ENCODE peak calls at places on chromosomes 6 and 20, in seven cellular contexts. One of them, this sample, is unnamed.

GRCh38 chr20:51894619-51895018 is 92.3 kb upstream of the SALL4 start:
- DNase-seq in Right ventricle myocardium superior: no peak
- DNase-seq in MV-4-11: no peak
- DNase-seq in A549: no peak
- DNase-seq in kidney tubule cell: no peak
- DNase-seq in retina: no peak
- DNase-seq in AG20443: no peak
- DNase-seq in this sample: no peak

GRCh38 chr6:143536461-143536865 is 24.9 kb upstream of the FUCA2 start:
- DNase-seq in A549: peak
- DNase-seq in kidney tubule cell: peak
- DNase-seq in MV-4-11: peak
- DNase-seq in AG20443: no peak
- DNase-seq in retina: peak
- DNase-seq in Right ventricle myocardium superior: peak
- DNase-seq in this sample: peak

GRCh38 chr6:41318648-41319565 is 16.5 kb upstream of the NCR2 start:
- DNase-seq in MV-4-11: peak
- DNase-seq in Right ventricle myocardium superior: peak
- DNase-seq in retina: peak
- DNase-seq in A549: peak
- DNase-seq in AG20443: peak
- DNase-seq in kidney tubule cell: peak
- DNase-seq in this sample: peak

GRCh38 chr6:29829766-29830165 is 2.1 kb downstream of the HLA-G start:
- DNase-seq in AG20443: no peak
- DNase-seq in MV-4-11: no peak
- DNase-seq in retina: no peak
- DNase-seq in Right ventricle myocardium superior: no peak
- DNase-seq in A549: no peak
- DNase-seq in kidney tubule cell: no peak
- DNase-seq in this sample: no peak

GRCh38 chr6:1286972-1287600 is 24.8 kb upstream of the FOXQ1 start:
- DNase-seq in A549: peak
- DNase-seq in AG20443: peak
- DNase-seq in retina: no peak
- DNase-seq in MV-4-11: peak
- DNase-seq in Right ventricle myocardium superior: no peak
- DNase-seq in kidney tubule cell: peak
- DNase-seq in this sample: peak

GRCh38 chr6:100433726-100434435 is 30.8 kb downstream of the SIM1 start:
- DNase-seq in retina: no peak
- DNase-seq in MV-4-11: no peak
- DNase-seq in AG20443: no peak
- DNase-seq in A549: no peak
- DNase-seq in kidney tubule cell: peak
- DNase-seq in Right ventricle myocardium superior: no peak
- DNase-seq in this sample: no peak

GRCh38 chr20:32536861-32537656 is 48.1 kb downstream of the NOL4L start:
- DNase-seq in A549: no peak
- DNase-seq in kidney tubule cell: no peak
- DNase-seq in MV-4-11: peak
- DNase-seq in AG20443: no peak
- DNase-seq in Right ventricle myocardium superior: no peak
- DNase-seq in retina: peak
- DNase-seq in this sample: no peak

GRCh38 chr6:108115598-108116058 is 41.1 kb upstream of the OSTM1 start:
- DNase-seq in kidney tubule cell: peak
- DNase-seq in Right ventricle myocardium superior: peak
- DNase-seq in AG20443: peak
- DNase-seq in A549: peak
- DNase-seq in MV-4-11: peak
- DNase-seq in retina: peak
- DNase-seq in this sample: peak

GRCh38 chr20:52105573-52106422 is 85.8 kb downstream of the ZFP64 start:
- DNase-seq in retina: peak
- DNase-seq in kidney tubule cell: peak
- DNase-seq in A549: peak
- DNase-seq in Right ventricle myocardium superior: no peak
- DNase-seq in AG20443: no peak
- DNase-seq in MV-4-11: no peak
- DNase-seq in this sample: peak

GRCh38 chr20:3239026-3239866 is at the start of gene SLC4A11:
- DNase-seq in retina: peak
- DNase-seq in kidney tubule cell: peak
- DNase-seq in AG20443: peak
- DNase-seq in MV-4-11: peak
- DNase-seq in A549: peak
- DNase-seq in Right ventricle myocardium superior: peak
- DNase-seq in this sample: peak

GRCh38 chr6:217048-217659 is 75.1 kb upstream of the DUSP22 start:
- DNase-seq in MV-4-11: no peak
- DNase-seq in A549: peak
- DNase-seq in kidney tubule cell: no peak
- DNase-seq in Right ventricle myocardium superior: no peak
- DNase-seq in retina: no peak
- DNase-seq in AG20443: no peak
- DNase-seq in this sample: no peak

GRCh38 chr6:30725713-30726505 is 5.8 kb downstream of the TUBB start:
- DNase-seq in AG20443: peak
- DNase-seq in A549: peak
- DNase-seq in MV-4-11: peak
- DNase-seq in retina: no peak
- DNase-seq in kidney tubule cell: peak
- DNase-seq in Right ventricle myocardium superior: no peak
- DNase-seq in this sample: no peak

GRCh38 chr6:43669050-43669921 is 18.3 kb downstream of the MRPS18A start:
- DNase-seq in MV-4-11: no peak
- DNase-seq in AG20443: peak
- DNase-seq in retina: no peak
- DNase-seq in kidney tubule cell: peak
- DNase-seq in Right ventricle myocardium superior: peak
- DNase-seq in A549: no peak
- DNase-seq in this sample: peak

GRCh38 chr20:22745194-22745500 is 160.8 kb upstream of the FOXA2 start:
- DNase-seq in Right ventricle myocardium superior: no peak
- DNase-seq in kidney tubule cell: no peak
- DNase-seq in AG20443: no peak
- DNase-seq in retina: no peak
- DNase-seq in MV-4-11: no peak
- DNase-seq in A549: no peak
- DNase-seq in this sample: no peak

GRCh38 chr20:21804779-21805178 is 99.3 kb downstream of the PAX1 start:
- DNase-seq in Right ventricle myocardium superior: no peak
- DNase-seq in retina: no peak
- DNase-seq in kidney tubule cell: no peak
- DNase-seq in A549: no peak
- DNase-seq in AG20443: no peak
- DNase-seq in MV-4-11: no peak
- DNase-seq in this sample: no peak

GRCh38 chr20:4925842-4926530 is 75.3 kb downstream of the SLC23A2 start:
- DNase-seq in MV-4-11: no peak
- DNase-seq in kidney tubule cell: peak
- DNase-seq in Right ventricle myocardium superior: peak
- DNase-seq in AG20443: peak
- DNase-seq in retina: no peak
- DNase-seq in A549: peak
- DNase-seq in this sample: no peak

This sample was measured in trophoblast cell.